ENCODE peak calls at places on chromosomes 7 and 10, in eight cellular contexts. C is retina; F is NCI-H774; J is cardiac fibroblast; H is left ventricle myocardium inferior; Y is endodermal cell; Q is activated CD8-positive, alpha-beta memory T cell treated with anti-CD3 and anti-CD28 coated beads, Interleukin-2, amount 50 U/mL, for 48 hours; T is omental fat pad. U is an unnamed sample.

GRCh38 chr7:108097703-108098102 is 32.5 kb downstream of the LAMB4 start:
- DNase-seq in H (no peak), C (no peak), F (no peak), J (no peak), T (no peak), Y (no peak), Q (no peak), U (no peak)

GRCh38 chr10:31321396-31321941 is 2.5 kb downstream of the ZEB1 start:
- DNase-seq in J (peak; percentile 31), C (peak; percentile 57), Q (no peak), F (no peak), H (no peak), Y (no peak), T (no peak), U (no peak)

GRCh38 chr7:140928491-140929309 is 4.0 kb upstream of the BRAF start:
- DNase-seq in C (no peak), H (no peak), T (no peak), F (no peak), J (no peak), Y (no peak), Q (no peak), U (no peak)

GRCh38 chr10:60350400-60350799 is 39.3 kb downstream of the ANK3 start:
- DNase-seq in F (no peak), Q (no peak), T (no peak), Y (no peak), J (peak; percentile 61), H (no peak), C (no peak), U (no peak)

GRCh38 chr10:71078454-71079145 is 133.8 kb upstream of the UNC5B start:
- DNase-seq in Y (peak; percentile 34), H (no peak), C (no peak), T (no peak), Q (peak; percentile 42), J (no peak), F (no peak), U (no peak)

GRCh38 chr7:93943816-93944540 is 22.4 kb downstream of the GNG11 start:
- DNase-seq in Q (no peak), Y (no peak), F (no peak), J (no peak), T (no peak), H (no peak), C (no peak), U (no peak)

GRCh38 chr7:1136841-1137516 is 23.0 kb downstream of the ZFAND2A start:
- DNase-seq in C (peak; percentile 27), Y (peak; percentile 66), F (no peak), H (no peak), T (peak; percentile 11), Q (no peak), J (no peak), U (no peak)

GRCh38 chr7:16916111-16916639 is 34.4 kb upstream of the AGR3 start:
- DNase-seq in H (no peak), J (peak; percentile 63), T (no peak), Y (no peak), C (no peak), Q (no peak), F (no peak), U (no peak)

GRCh38 chr7:120802751-120803150 is 55.2 kb downstream of the TSPAN12 start:
- DNase-seq in H (no peak), T (no peak), J (no peak), Q (no peak), C (no peak), F (no peak), Y (no peak), U (no peak)

GRCh38 chr10:29621161-29621560 is 13.6 kb downstream of the SVIL start:
- DNase-seq in T (no peak), F (no peak), C (no peak), Q (no peak), J (peak; percentile 71), Y (peak; percentile 70), H (no peak), U (no peak)

GRCh38 chr10:31346953-31347352 is 27.9 kb downstream of the ZEB1 start:
- DNase-seq in Q (no peak), J (no peak), C (no peak), T (no peak), F (no peak), Y (no peak), H (no peak), U (no peak)

GRCh38 chr10:77060913-77061312 is 576.7 kb downstream of the KCNMA1 start:
- DNase-seq in H (no peak), Q (no peak), T (no peak), J (no peak), F (no peak), C (no peak), Y (no peak), U (no peak)

GRCh38 chr10:29908977-29909376 is 150.4 kb downstream of the JCAD start:
- DNase-seq in J (no peak), T (no peak), Y (no peak), Q (no peak), F (peak; percentile 27), C (no peak), H (no peak), U (no peak)

GRCh38 chr10:80506189-80506575 is 31.5 kb upstream of the SH2D4B start:
- DNase-seq in C (no peak), T (no peak), J (no peak), Q (no peak), F (no peak), H (no peak), Y (no peak), U (no peak)

GRCh38 chr10:44513592-44513991 is 128.7 kb upstream of the CXCL12 start:
- DNase-seq in T (no peak), Q (no peak), J (peak; percentile 55), H (no peak), F (no peak), Y (no peak), C (no peak), U (no peak)

GRCh38 chr10:112689327-112689726 is 242.3 kb downstream of the VTI1A start:
- DNase-seq in T (no peak), J (peak; percentile 36), C (no peak), Q (no peak), Y (peak; percentile 81), H (peak; percentile 22), F (no peak), U (no peak)

GRCh38 chr7:114481995-114482394 is 67.4 kb downstream of the FOXP2 start:
- DNase-seq in C (no peak), H (no peak), Y (no peak), Q (no peak), T (no peak), J (peak; percentile 65), F (no peak), U (no peak)

GRCh38 chr10:91409869-91410637 is at the start of gene HECTD2:
- DNase-seq in H (peak; percentile 84), T (peak; percentile 33), Y (peak; percentile 92), Q (peak; percentile 91), C (peak; percentile 94), J (peak; percentile 87), F (peak; percentile 56), U (no peak)

GRCh38 chr10:30392564-30392990 is 41.4 kb upstream of the MAP3K8 start:
- DNase-seq in J (peak; percentile 69), Q (peak; percentile 90), H (peak; percentile 68), T (peak; percentile 57), Y (peak; percentile 95), F (peak; percentile 39), C (peak; percentile 86), U (no peak)

GRCh38 chr10:62543981-62544380 is 169.8 kb downstream of the ZNF365 start:
- DNase-seq in Y (no peak), Q (no peak), J (no peak), F (no peak), C (no peak), H (no peak), T (no peak), U (no peak)

GRCh38 chr10:9254353-9254752 is 1199.9 kb downstream of the GATA3 start:
- DNase-seq in J (no peak), Q (no peak), C (no peak), T (no peak), F (no peak), Y (no peak), H (no peak), U (no peak)

GRCh38 chr10:87608756-87609155 is 50.9 kb upstream of the PAPSS2 start:
- DNase-seq in H (no peak), T (no peak), C (no peak), J (peak; percentile 40), Y (no peak), Q (no peak), F (no peak), U (no peak)

GRCh38 chr7:15836041-15836440 is 149.6 kb upstream of the MEOX2 start:
- DNase-seq in J (peak; percentile 6), F (no peak), C (no peak), T (no peak), H (no peak), Y (no peak), Q (no peak), U (no peak)

GRCh38 chr10:10662720-10663467 is 354.8 kb upstream of the CELF2 start:
- DNase-seq in Q (no peak), C (peak; percentile 59), Y (no peak), H (no peak), J (peak; percentile 62), F (no peak), T (no peak), U (no peak)

GRCh38 chr10:52066383-52066782 is 247.7 kb upstream of the DKK1 start:
- DNase-seq in Y (peak; percentile 66), C (no peak), Q (no peak), H (no peak), J (no peak), F (no peak), T (no peak), U (no peak)

GRCh38 chr10:110827410-110827809 is 44.3 kb upstream of the PDCD4 start:
- DNase-seq in T (no peak), H (no peak), C (no peak), F (no peak), J (peak; percentile 26), Q (no peak), Y (no peak), U (no peak)

GRCh38 chr10:43286076-43286805 is 19.4 kb upstream of the RASGEF1A start:
- DNase-seq in H (no peak), J (no peak), T (no peak), C (no peak), Q (no peak), Y (no peak), F (no peak), U (no peak)

GRCh38 chr7:142797799-142798377 is 27.1 kb downstream of the PRSS2 start:
- DNase-seq in C (no peak), Y (peak; percentile 45), H (no peak), J (no peak), T (no peak), F (no peak), Q (no peak), U (no peak)

GRCh38 chr7:1933066-1933835 is 263.2 kb downstream of the ELFN1 start:
- DNase-seq in F (no peak), J (no peak), H (no peak), C (no peak), Y (no peak), Q (no peak), T (no peak), U (no peak)

GRCh38 chr7:147771344-147771743 is 819.2 kb upstream of the C7orf33 start:
- DNase-seq in T (no peak), Q (no peak), C (no peak), J (no peak), Y (no peak), H (no peak), F (no peak), U (no peak)

GRCh38 chr10:418894-419293 is 270.6 kb downstream of the DIP2C start:
- DNase-seq in C (no peak), Q (no peak), F (no peak), T (no peak), H (no peak), J (no peak), Y (no peak), U (no peak)

GRCh38 chr7:92513167-92513902 is 15.0 kb downstream of the PEX1 start:
- DNase-seq in Q (no peak), F (no peak), T (no peak), Y (no peak), H (no peak), J (no peak), C (no peak), U (no peak)

GRCh38 chr7:118366363-118366762 is 141.9 kb downstream of the ANKRD7 start:
- DNase-seq in F (no peak), C (no peak), J (no peak), H (no peak), T (no peak), Q (no peak), Y (no peak), U (no peak)

GRCh38 chr7:2204446-2204845 is 28.3 kb downstream of the MAD1L1 start:
- DNase-seq in C (no peak), T (no peak), Y (no peak), Q (no peak), H (no peak), J (no peak), F (no peak), U (no peak)

U was measured in SIG-M5.